ENCODE peak calls at places on chromosomes 4 and X, in seven cellular contexts. One of them, this sample, is unnamed.
A peak's percentile ranks its signal among the peaks of the same experiment; 100 is the strongest.

GRCh38 chrX:24253469-24253868 is 60.4 kb downstream of the SUPT20HL2 start:
- DNase-seq in ovary: no peak
- DNase-seq in astrocyte: no peak
- DNase-seq in astrocyte of the spinal cord: no peak
- DNase-seq in cardiac muscle cell: no peak
- DNase-seq in uterus: no peak
- DNase-seq in tibial artery: no peak
- DNase-seq in this sample: no peak

GRCh38 chrX:40380649-40381488 is 199.9 kb upstream of the ATP6AP2 start:
- DNase-seq in ovary: no peak
- DNase-seq in astrocyte: no peak
- DNase-seq in astrocyte of the spinal cord: no peak
- DNase-seq in cardiac muscle cell: no peak
- DNase-seq in uterus: no peak
- DNase-seq in tibial artery: no peak
- DNase-seq in this sample: no peak

GRCh38 chr4:20422398-20422797 is 170.7 kb downstream of the SLIT2 start:
- DNase-seq in ovary: no peak
- DNase-seq in astrocyte: peak; percentile 14
- DNase-seq in astrocyte of the spinal cord: peak; percentile 58
- DNase-seq in cardiac muscle cell: peak; percentile 76
- DNase-seq in uterus: peak; percentile 34
- DNase-seq in tibial artery: no peak
- DNase-seq in this sample: peak; percentile 49

GRCh38 chr4:147118523-147118922 is 172.9 kb upstream of the TTC29 start:
- DNase-seq in ovary: no peak
- DNase-seq in astrocyte: peak; percentile 61
- DNase-seq in astrocyte of the spinal cord: peak; percentile 79
- DNase-seq in cardiac muscle cell: peak; percentile 85
- DNase-seq in uterus: peak; percentile 75
- DNase-seq in tibial artery: no peak
- DNase-seq in this sample: peak; percentile 62

GRCh38 chr4:55866290-55866907 is 13.0 kb downstream of the EXOC1 start:
- DNase-seq in ovary: no peak
- DNase-seq in astrocyte: peak; percentile 96
- DNase-seq in astrocyte of the spinal cord: peak; percentile 95
- DNase-seq in cardiac muscle cell: peak; percentile 93
- DNase-seq in uterus: no peak
- DNase-seq in tibial artery: no peak
- DNase-seq in this sample: peak; percentile 93

GRCh38 chr4:38693531-38693930 is 29.5 kb downstream of the KLF3 start:
- DNase-seq in ovary: no peak
- DNase-seq in astrocyte: no peak
- DNase-seq in astrocyte of the spinal cord: no peak
- DNase-seq in cardiac muscle cell: no peak
- DNase-seq in uterus: no peak
- DNase-seq in tibial artery: no peak
- DNase-seq in this sample: no peak

GRCh38 chr4:38572798-38573197 is 91.2 kb upstream of the KLF3 start:
- DNase-seq in ovary: no peak
- DNase-seq in astrocyte: no peak
- DNase-seq in astrocyte of the spinal cord: no peak
- DNase-seq in cardiac muscle cell: peak; percentile 51
- DNase-seq in uterus: no peak
- DNase-seq in tibial artery: no peak
- DNase-seq in this sample: no peak

GRCh38 chr4:8221476-8221875 is 22.4 kb downstream of the SH3TC1 start:
- DNase-seq in ovary: no peak
- DNase-seq in astrocyte: peak; percentile 21
- DNase-seq in astrocyte of the spinal cord: no peak
- DNase-seq in cardiac muscle cell: peak; percentile 85
- DNase-seq in uterus: no peak
- DNase-seq in tibial artery: no peak
- DNase-seq in this sample: peak; percentile 79

GRCh38 chr4:77734928-77735327 is 84.2 kb downstream of the CNOT6L start:
- DNase-seq in ovary: no peak
- DNase-seq in astrocyte: peak; percentile 50
- DNase-seq in astrocyte of the spinal cord: peak; percentile 63
- DNase-seq in cardiac muscle cell: peak; percentile 64
- DNase-seq in uterus: no peak
- DNase-seq in tibial artery: no peak
- DNase-seq in this sample: peak; percentile 31

GRCh38 chr4:85760521-85760920 is 285.6 kb downstream of the ARHGAP24 start:
- DNase-seq in ovary: peak; percentile 44
- DNase-seq in astrocyte: no peak
- DNase-seq in astrocyte of the spinal cord: no peak
- DNase-seq in cardiac muscle cell: peak; percentile 41
- DNase-seq in uterus: no peak
- DNase-seq in tibial artery: no peak
- DNase-seq in this sample: peak; percentile 35

GRCh38 chr4:111854494-111855087 is 290.7 kb upstream of the FAM241A start:
- DNase-seq in ovary: no peak
- DNase-seq in astrocyte: peak; percentile 3
- DNase-seq in astrocyte of the spinal cord: peak; percentile 44
- DNase-seq in cardiac muscle cell: peak; percentile 51
- DNase-seq in uterus: peak; percentile 39
- DNase-seq in tibial artery: no peak
- DNase-seq in this sample: peak; percentile 75

GRCh38 chr4:168540865-168541607 is 44.2 kb downstream of the PALLD start:
- DNase-seq in ovary: no peak
- DNase-seq in astrocyte: peak; percentile 70
- DNase-seq in astrocyte of the spinal cord: peak; percentile 43
- DNase-seq in cardiac muscle cell: no peak
- DNase-seq in uterus: no peak
- DNase-seq in tibial artery: no peak
- DNase-seq in this sample: no peak

GRCh38 chr4:127505203-127505602 is 127.6 kb upstream of the INTU start:
- DNase-seq in ovary: no peak
- DNase-seq in astrocyte: peak; percentile 73
- DNase-seq in astrocyte of the spinal cord: peak; percentile 89
- DNase-seq in cardiac muscle cell: peak; percentile 92
- DNase-seq in uterus: no peak
- DNase-seq in tibial artery: no peak
- DNase-seq in this sample: peak; percentile 53

GRCh38 chr4:74859163-74859562 is 64.8 kb upstream of the BTC start:
- DNase-seq in ovary: no peak
- DNase-seq in astrocyte: no peak
- DNase-seq in astrocyte of the spinal cord: no peak
- DNase-seq in cardiac muscle cell: no peak
- DNase-seq in uterus: no peak
- DNase-seq in tibial artery: no peak
- DNase-seq in this sample: no peak

GRCh38 chr4:3880595-3881120 is 114.5 kb downstream of the ADRA2C start:
- DNase-seq in ovary: peak; percentile 82
- DNase-seq in astrocyte: peak; percentile 14
- DNase-seq in astrocyte of the spinal cord: peak; percentile 30
- DNase-seq in cardiac muscle cell: peak; percentile 65
- DNase-seq in uterus: peak; percentile 64
- DNase-seq in tibial artery: peak; percentile 84
- DNase-seq in this sample: peak; percentile 35

GRCh38 chrX:97074400-97074799 is 190.7 kb downstream of the RPA4 start:
- DNase-seq in ovary: no peak
- DNase-seq in astrocyte: peak; percentile 58
- DNase-seq in astrocyte of the spinal cord: peak; percentile 12
- DNase-seq in cardiac muscle cell: no peak
- DNase-seq in uterus: no peak
- DNase-seq in tibial artery: no peak
- DNase-seq in this sample: peak; percentile 57

GRCh38 chr4:17232575-17233253 is 279.2 kb downstream of the QDPR start:
- DNase-seq in ovary: peak; percentile 38
- DNase-seq in astrocyte: peak; percentile 78
- DNase-seq in astrocyte of the spinal cord: peak; percentile 71
- DNase-seq in cardiac muscle cell: peak; percentile 92
- DNase-seq in uterus: peak; percentile 66
- DNase-seq in tibial artery: peak; percentile 64
- DNase-seq in this sample: peak; percentile 65

GRCh38 chr4:67327245-67327860 is 217.9 kb downstream of the CENPC start:
- DNase-seq in ovary: no peak
- DNase-seq in astrocyte: peak; percentile 16
- DNase-seq in astrocyte of the spinal cord: peak; percentile 61
- DNase-seq in cardiac muscle cell: peak; percentile 73
- DNase-seq in uterus: peak; percentile 20
- DNase-seq in tibial artery: no peak
- DNase-seq in this sample: peak; percentile 44

GRCh38 chr4:144350706-144351105 is 210.2 kb upstream of the GYPA start:
- DNase-seq in ovary: no peak
- DNase-seq in astrocyte: peak; percentile 72
- DNase-seq in astrocyte of the spinal cord: peak; percentile 64
- DNase-seq in cardiac muscle cell: peak; percentile 32
- DNase-seq in uterus: no peak
- DNase-seq in tibial artery: no peak
- DNase-seq in this sample: no peak

GRCh38 chrX:64975491-64975890 is 759 bp downstream of the ZC4H2 start:
- DNase-seq in ovary: peak; percentile 40
- DNase-seq in astrocyte: peak; percentile 7
- DNase-seq in astrocyte of the spinal cord: peak; percentile 15
- DNase-seq in cardiac muscle cell: peak; percentile 14
- DNase-seq in uterus: peak; percentile 17
- DNase-seq in tibial artery: peak; percentile 57
- DNase-seq in this sample: no peak

GRCh38 chrX:118220509-118220908 is 103.9 kb upstream of the KLHL13 start:
- DNase-seq in ovary: no peak
- DNase-seq in astrocyte: no peak
- DNase-seq in astrocyte of the spinal cord: no peak
- DNase-seq in cardiac muscle cell: no peak
- DNase-seq in uterus: no peak
- DNase-seq in tibial artery: no peak
- DNase-seq in this sample: no peak

GRCh38 chrX:123797543-123798447 is 62.1 kb upstream of the XIAP start:
- DNase-seq in ovary: no peak
- DNase-seq in astrocyte: peak; percentile 20
- DNase-seq in astrocyte of the spinal cord: no peak
- DNase-seq in cardiac muscle cell: no peak
- DNase-seq in uterus: no peak
- DNase-seq in tibial artery: no peak
- DNase-seq in this sample: no peak

GRCh38 chrX:40171513-40172168 is 73.9 kb upstream of the BCOR start:
- DNase-seq in ovary: peak; percentile 63
- DNase-seq in astrocyte: peak; percentile 35
- DNase-seq in astrocyte of the spinal cord: peak; percentile 33
- DNase-seq in cardiac muscle cell: peak; percentile 53
- DNase-seq in uterus: peak; percentile 25
- DNase-seq in tibial artery: no peak
- DNase-seq in this sample: peak; percentile 58

GRCh38 chrX:8760021-8760420 is 28.1 kb upstream of the ANOS1 start:
- DNase-seq in ovary: no peak
- DNase-seq in astrocyte: peak; percentile 44
- DNase-seq in astrocyte of the spinal cord: no peak
- DNase-seq in cardiac muscle cell: no peak
- DNase-seq in uterus: no peak
- DNase-seq in tibial artery: no peak
- DNase-seq in this sample: peak; percentile 7

GRCh38 chr4:107519057-107519456 is 201.0 kb downstream of the PAPSS1 start:
- DNase-seq in ovary: no peak
- DNase-seq in astrocyte: no peak
- DNase-seq in astrocyte of the spinal cord: peak; percentile 50
- DNase-seq in cardiac muscle cell: peak; percentile 52
- DNase-seq in uterus: no peak
- DNase-seq in tibial artery: no peak
- DNase-seq in this sample: peak; percentile 60
- TF ChIP-seq CTCF in ovary: no peak
- TF ChIP-seq CTCF in astrocyte: peak; percentile 52
- TF ChIP-seq CTCF in astrocyte of the spinal cord: peak; percentile 53
- TF ChIP-seq CTCF in cardiac muscle cell: peak; percentile 46
- TF ChIP-seq CTCF in uterus: peak; percentile 30
- TF ChIP-seq CTCF in tibial artery: peak; percentile 24
- TF ChIP-seq CTCF in this sample: peak; percentile 70

GRCh38 chr4:137534516-137534915 is 2.2 kb upstream of the PCDH18 start:
- DNase-seq in ovary: no peak
- DNase-seq in astrocyte: no peak
- DNase-seq in astrocyte of the spinal cord: no peak
- DNase-seq in cardiac muscle cell: peak; percentile 69
- DNase-seq in uterus: no peak
- DNase-seq in tibial artery: no peak
- DNase-seq in this sample: peak; percentile 62

GRCh38 chr4:137531121-137531520 is 1.2 kb downstream of the PCDH18 start:
- DNase-seq in ovary: no peak
- DNase-seq in astrocyte: no peak
- DNase-seq in astrocyte of the spinal cord: peak; percentile 65
- DNase-seq in cardiac muscle cell: peak; percentile 68
- DNase-seq in uterus: peak; percentile 49
- DNase-seq in tibial artery: no peak
- DNase-seq in this sample: peak; percentile 68

GRCh38 chr4:137531951-137532868 is at the start of gene PCDH18:
- DNase-seq in ovary: peak; percentile 94
- DNase-seq in astrocyte: peak; percentile 96
- DNase-seq in astrocyte of the spinal cord: peak; percentile 97
- DNase-seq in cardiac muscle cell: peak; percentile 98
- DNase-seq in uterus: peak; percentile 98
- DNase-seq in tibial artery: peak; percentile 97
- DNase-seq in this sample: peak; percentile 98

GRCh38 chr4:137533855-137534254 is 1.6 kb upstream of the PCDH18 start:
- DNase-seq in ovary: no peak
- DNase-seq in astrocyte: no peak
- DNase-seq in astrocyte of the spinal cord: no peak
- DNase-seq in cardiac muscle cell: no peak
- DNase-seq in uterus: no peak
- DNase-seq in tibial artery: no peak
- DNase-seq in this sample: no peak

GRCh38 chr4:137532869-137533236 is 559 bp upstream of the PCDH18 start:
- DNase-seq in ovary: no peak
- DNase-seq in astrocyte: peak; percentile 23
- DNase-seq in astrocyte of the spinal cord: peak; percentile 62
- DNase-seq in cardiac muscle cell: peak; percentile 46
- DNase-seq in uterus: no peak
- DNase-seq in tibial artery: no peak
- DNase-seq in this sample: no peak
- H3K4me3 ChIP-seq in ovary: peak overlapping the region; percentile 58
- H3K4me3 ChIP-seq in astrocyte: peak overlapping the region; percentile 97
- H3K4me3 ChIP-seq in astrocyte of the spinal cord: peak overlapping the region; percentile 60
- H3K4me3 ChIP-seq in cardiac muscle cell: peak overlapping the region; percentile 39
- H3K4me3 ChIP-seq in uterus: peak overlapping the region; percentile 63
- H3K4me3 ChIP-seq in tibial artery: peak overlapping the region; percentile 62
- H3K4me3 ChIP-seq in this sample: peak overlapping the region; percentile 90

GRCh38 chrX:43939187-43939926 is 33.8 kb downstream of the NDP start:
- DNase-seq in ovary: no peak
- DNase-seq in astrocyte: peak; percentile 5
- DNase-seq in astrocyte of the spinal cord: peak; percentile 10
- DNase-seq in cardiac muscle cell: peak; percentile 34
- DNase-seq in uterus: no peak
- DNase-seq in tibial artery: no peak
- DNase-seq in this sample: no peak
- TF ChIP-seq CTCF in ovary: peak; percentile 37
- TF ChIP-seq CTCF in astrocyte: no peak
- TF ChIP-seq CTCF in astrocyte of the spinal cord: no peak
- TF ChIP-seq CTCF in cardiac muscle cell: peak; percentile 7
- TF ChIP-seq CTCF in uterus: peak; percentile 19
- TF ChIP-seq CTCF in tibial artery: peak; percentile 18
- TF ChIP-seq CTCF in this sample: no peak

GRCh38 chrX:13815664-13816063 is 1.2 kb downstream of the GPM6B start:
- DNase-seq in ovary: no peak
- DNase-seq in astrocyte: no peak
- DNase-seq in astrocyte of the spinal cord: no peak
- DNase-seq in cardiac muscle cell: no peak
- DNase-seq in uterus: no peak
- DNase-seq in tibial artery: no peak
- DNase-seq in this sample: no peak

GRCh38 chrX:13821740-13822139 is 4.8 kb upstream of the GPM6B start:
- DNase-seq in ovary: no peak
- DNase-seq in astrocyte: no peak
- DNase-seq in astrocyte of the spinal cord: no peak
- DNase-seq in cardiac muscle cell: no peak
- DNase-seq in uterus: no peak
- DNase-seq in tibial artery: no peak
- DNase-seq in this sample: no peak

GRCh38 chrX:13816899-13817298 is at the start of gene GPM6B:
- DNase-seq in ovary: no peak
- DNase-seq in astrocyte: no peak
- DNase-seq in astrocyte of the spinal cord: no peak
- DNase-seq in cardiac muscle cell: no peak
- DNase-seq in uterus: no peak
- DNase-seq in tibial artery: no peak
- DNase-seq in this sample: no peak
- H3K4me3 ChIP-seq in ovary: no peak within 1 kb of the TSS
- H3K4me3 ChIP-seq in astrocyte: peak within 1 kb of the TSS; percentile 46
- H3K4me3 ChIP-seq in astrocyte of the spinal cord: peak within 1 kb of the TSS; percentile 2
- H3K4me3 ChIP-seq in cardiac muscle cell: no peak within 1 kb of the TSS
- H3K4me3 ChIP-seq in uterus: no peak within 1 kb of the TSS
- H3K4me3 ChIP-seq in tibial artery: no peak within 1 kb of the TSS
- H3K4me3 ChIP-seq in this sample: no peak within 1 kb of the TSS

This sample was measured in AG10803.